ENCODE peak calls at places on chromosomes 1 and 21, in six cellular contexts. L is transverse colon, B is heart left ventricle, V is IMR-90, D is K562, J is H1. E is an unnamed sample.

GRCh38 chr1:228368801-228369607 is 37.6 kb downstream of the TRIM11 start:
- DNase-seq in L (no peak), B (peak), V (peak), D (peak), J (no peak), E (peak)

GRCh38 chr1:28437260-28437923 is 67.9 kb downstream of the PHACTR4 start:
- DNase-seq in L (peak), B (no peak), V (peak), D (no peak), J (no peak), E (no peak)

GRCh38 chr21:36783612-36784383 is 84.9 kb downstream of the SIM2 start:
- DNase-seq in L (no peak), B (no peak), V (peak), D (no peak), J (no peak), E (no peak)

GRCh38 chr1:214838351-214838750 is 235.4 kb downstream of the CENPF start:
- DNase-seq in L (no peak), B (no peak), V (peak), D (no peak), J (no peak), E (no peak)

GRCh38 chr1:219374636-219375035 is 201.0 kb downstream of the LYPLAL1 start:
- DNase-seq in L (no peak), B (no peak), V (peak), D (no peak), J (no peak), E (no peak)

GRCh38 chr1:81050390-81050789 is 750.3 kb upstream of the ADGRL2 start:
- DNase-seq in L (no peak), B (no peak), V (no peak), D (no peak), J (no peak), E (no peak)

GRCh38 chr1:4769516-4770280 is 115.3 kb downstream of the AJAP1 start:
- DNase-seq in L (no peak), B (no peak), V (no peak), D (no peak), J (no peak), E (no peak)

GRCh38 chr1:14071581-14071980 is 371.6 kb downstream of the PRDM2 start:
- DNase-seq in L (no peak), B (no peak), V (no peak), D (no peak), J (no peak), E (no peak)

GRCh38 chr1:17053685-17054410 is at the start of gene SDHB:
- DNase-seq in L (peak), B (peak), V (peak), D (peak), J (peak), E (peak)
- TF ChIP-seq POLR2A in L (peak), B (peak), V (peak), D (peak), J (no peak), E (peak)

DNA sequence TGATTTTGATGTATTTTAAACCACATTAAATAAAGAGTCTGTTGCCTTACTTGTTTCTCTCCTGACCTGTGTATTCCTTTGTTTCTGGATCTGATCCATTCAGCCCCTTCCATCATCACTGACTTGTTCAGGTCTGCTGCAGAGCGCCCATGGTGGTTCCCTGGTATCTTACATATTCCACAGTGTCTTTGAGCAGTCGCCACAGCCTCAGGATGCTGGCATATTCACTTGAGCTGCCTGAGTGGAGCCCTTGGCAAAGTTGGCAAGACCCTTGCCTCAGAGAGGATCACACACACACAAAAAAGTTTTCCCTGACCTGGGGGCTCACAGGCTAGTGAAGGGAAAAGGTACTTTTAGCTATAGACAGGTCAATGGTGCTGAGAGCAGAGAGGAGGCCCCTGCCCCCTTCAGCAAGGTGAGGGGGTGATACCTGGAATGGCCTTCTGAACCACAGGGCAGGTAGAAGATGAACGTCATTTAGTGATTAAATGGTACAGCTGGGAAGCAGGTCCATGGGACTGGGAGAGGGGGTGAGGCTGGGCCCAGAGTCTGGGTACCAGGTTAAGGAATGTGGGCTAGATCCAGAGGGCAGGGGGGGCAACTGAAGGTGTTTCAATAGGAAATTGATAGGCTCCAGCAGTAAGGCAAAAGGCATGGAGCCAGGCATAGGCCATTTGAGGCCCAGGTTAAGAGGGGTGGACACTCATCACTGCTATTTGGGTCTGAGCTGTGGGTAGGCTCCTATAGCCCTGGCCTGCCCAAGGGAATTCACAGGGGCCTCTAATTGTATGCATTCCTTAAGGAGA is 2.0 kb upstream of the CCDC28B start:
- DNase-seq in L (no peak), B (no peak), V (no peak), D (no peak), J (no peak), E (no peak)
- TF ChIP-seq POLR2A in L (no peak), B (no peak), V (no peak), D (peak), J (peak), E (no peak)

DNA sequence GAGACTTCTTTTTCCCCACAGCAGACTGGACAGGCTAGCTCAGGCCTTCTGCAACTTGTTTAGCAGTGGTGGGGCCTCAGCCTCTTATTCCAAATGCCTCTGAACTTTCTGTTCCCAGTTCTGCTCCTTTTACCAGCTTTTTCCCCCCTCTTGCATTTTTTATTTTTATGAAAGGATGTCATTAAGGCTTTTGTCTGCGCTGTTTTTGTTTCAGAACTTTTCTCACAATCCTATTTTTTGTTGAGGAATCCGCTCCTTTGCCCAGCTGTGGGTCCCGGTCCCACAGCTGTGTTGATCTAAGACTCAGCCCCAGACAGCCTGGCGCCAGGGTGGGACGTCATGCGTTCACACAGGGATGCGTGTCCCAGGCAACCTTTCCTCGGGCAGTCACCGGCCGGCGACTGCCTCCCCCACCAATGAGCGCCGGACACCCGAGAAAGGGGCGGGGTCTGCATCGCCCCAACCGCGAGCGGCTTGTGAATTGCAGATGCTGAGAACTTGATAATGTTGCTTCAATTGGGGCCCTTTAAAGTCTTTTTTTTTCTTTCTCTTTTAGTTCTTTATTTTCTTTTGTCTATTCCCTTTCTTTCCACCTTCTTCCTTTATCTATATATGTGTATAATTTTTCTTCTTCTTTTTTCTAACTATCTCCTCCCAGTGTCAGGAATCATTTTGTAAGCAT is 3.0 kb upstream of the ID3 start:
- DNase-seq in L (peak), B (peak), V (peak), D (peak), J (peak), E (peak)
- TF ChIP-seq POLR2A in L (peak), B (peak), V (peak), D (peak), J (no peak), E (no peak)

GRCh38 chr21:45258476-45258875 is 29.2 kb downstream of the POFUT2 start:
- DNase-seq in L (no peak), B (no peak), V (no peak), D (no peak), J (peak), E (no peak)

GRCh38 chr21:45261093-45261492 is 26.6 kb downstream of the POFUT2 start:
- DNase-seq in L (no peak), B (no peak), V (no peak), D (no peak), J (peak), E (no peak)

GRCh38 chr21:45257673-45258341 is 29.9 kb downstream of the POFUT2 start:
- DNase-seq in L (no peak), B (no peak), V (no peak), D (no peak), J (peak), E (no peak)

GRCh38 chr21:45260191-45260795 is 27.4 kb downstream of the POFUT2 start:
- DNase-seq in L (no peak), B (no peak), V (no peak), D (no peak), J (peak), E (no peak)

GRCh38 chr21:45259206-45259795 is 28.4 kb downstream of the POFUT2 start:
- DNase-seq in L (no peak), B (no peak), V (no peak), D (no peak), J (peak), E (no peak)
- TF ChIP-seq POLR2A in L (no peak), B (no peak), V (no peak), D (no peak), J (no peak), E (no peak)

DNA sequence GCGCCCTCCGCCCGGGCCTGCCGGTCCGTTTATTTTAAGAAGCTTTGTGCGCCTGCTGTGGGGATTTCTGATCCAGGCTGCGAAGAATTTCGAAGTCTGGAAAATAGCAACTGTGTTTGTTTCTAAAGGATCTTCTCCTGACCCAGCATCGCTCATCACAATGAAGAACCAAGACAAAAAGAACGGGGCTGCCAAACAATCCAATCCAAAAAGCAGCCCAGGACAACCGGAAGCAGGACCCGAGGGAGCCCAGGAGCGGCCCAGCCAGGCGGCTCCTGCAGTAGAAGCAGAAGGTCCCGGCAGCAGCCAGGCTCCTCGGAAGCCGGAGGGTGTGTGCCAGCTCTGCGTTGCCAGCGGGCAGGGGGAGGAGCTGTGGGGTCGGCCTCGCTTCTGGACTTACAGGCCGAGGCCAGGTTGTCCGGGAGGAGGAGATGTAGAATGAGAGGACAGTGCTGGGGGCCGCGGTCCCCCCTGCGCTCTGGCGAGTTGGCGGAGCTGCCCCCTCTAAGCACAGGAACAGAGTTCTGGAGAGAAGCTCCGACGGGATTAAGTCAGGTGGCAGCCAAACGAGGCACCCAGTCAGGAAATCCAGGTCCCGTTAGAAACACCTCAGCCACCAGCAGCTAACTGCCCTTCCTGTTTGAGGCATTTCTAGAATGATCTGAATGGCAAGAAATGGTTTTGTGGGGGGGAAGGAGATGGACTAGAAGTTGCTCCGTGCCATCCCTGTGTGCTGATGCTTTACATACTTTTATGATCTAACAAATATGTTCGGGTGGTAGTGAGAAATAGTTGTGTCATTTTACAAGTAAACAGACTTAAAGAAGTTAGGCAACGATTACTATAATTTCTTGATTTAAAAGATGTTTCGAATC is 948 bp downstream of the TXLNA start:
- DNase-seq in L (peak), B (peak), V (peak), D (peak), J (peak), E (peak)
- TF ChIP-seq POLR2A in L (no peak), B (no peak), V (no peak), D (no peak), J (no peak), E (no peak)

GRCh38 chr21:44681152-44681551 is 811 bp downstream of the KRTAP12-1 start:
- DNase-seq in L (no peak), B (no peak), V (no peak), D (no peak), J (no peak), E (no peak)
- TF ChIP-seq POLR2A in L (no peak), B (no peak), V (no peak), D (no peak), J (no peak), E (no peak)

DNA sequence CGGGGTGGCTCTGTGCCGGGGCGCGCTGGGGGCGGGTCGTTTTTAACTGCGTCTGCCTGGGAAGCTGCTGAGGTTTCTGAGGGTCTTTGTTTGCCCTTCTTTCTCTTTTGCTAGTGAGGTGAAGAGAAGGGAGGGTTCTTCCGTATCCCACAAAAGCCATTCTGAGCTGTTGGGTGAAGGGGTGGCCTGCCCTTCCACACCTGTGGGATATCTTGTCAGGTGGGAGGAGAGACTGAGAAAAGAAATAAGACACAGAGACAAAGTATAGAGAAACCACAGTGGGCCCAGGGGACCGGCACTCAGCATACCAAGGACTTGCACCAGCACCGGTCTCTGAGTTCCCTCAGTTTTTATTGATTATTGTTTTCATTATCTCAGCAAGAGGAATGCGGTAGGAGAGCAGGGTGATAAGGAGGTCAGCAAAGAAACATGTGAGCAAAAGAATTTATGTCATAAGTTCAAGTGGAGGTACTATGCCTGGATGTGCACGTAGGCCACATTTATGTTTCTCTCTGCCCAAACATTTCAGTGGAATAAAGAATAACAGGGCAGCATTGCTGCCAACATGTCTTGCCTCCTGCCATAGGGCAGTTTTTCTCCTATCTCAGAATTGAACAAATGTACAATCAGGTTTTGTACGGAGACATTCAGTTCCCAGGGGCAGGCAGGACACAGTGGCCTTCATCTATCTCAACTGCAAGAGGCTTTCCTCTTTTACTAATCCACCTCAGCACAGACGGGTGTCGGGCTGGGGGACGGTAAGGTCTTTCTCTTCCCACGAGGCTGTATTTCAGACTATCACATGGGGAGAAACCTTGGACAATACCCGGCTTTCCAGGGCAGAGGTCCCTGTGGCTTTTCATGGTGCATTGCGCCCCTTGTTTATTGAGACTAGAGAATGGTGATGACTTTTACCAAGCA is 966 bp downstream of the PGBD2 start:
- DNase-seq in L (no peak), B (no peak), V (peak), D (no peak), J (no peak), E (peak)
- TF ChIP-seq POLR2A in L (no peak), B (no peak), V (peak), D (no peak), J (peak), E (no peak)

GRCh38 chr1:157115851-157116734 is 16.5 kb upstream of the ETV3L start:
- DNase-seq in L (no peak), B (no peak), V (no peak), D (no peak), J (peak), E (no peak)

GRCh38 chr1:157114183-157115121 is 14.8 kb upstream of the ETV3L start:
- DNase-seq in L (no peak), B (peak), V (no peak), D (no peak), J (peak), E (no peak)

GRCh38 chr1:157116735-157117103 is 17.1 kb upstream of the ETV3L start:
- DNase-seq in L (no peak), B (no peak), V (no peak), D (no peak), J (no peak), E (no peak)

GRCh38 chr1:157113631-157114030 is 14.0 kb upstream of the ETV3L start:
- DNase-seq in L (no peak), B (no peak), V (no peak), D (no peak), J (no peak), E (no peak)

DNA sequence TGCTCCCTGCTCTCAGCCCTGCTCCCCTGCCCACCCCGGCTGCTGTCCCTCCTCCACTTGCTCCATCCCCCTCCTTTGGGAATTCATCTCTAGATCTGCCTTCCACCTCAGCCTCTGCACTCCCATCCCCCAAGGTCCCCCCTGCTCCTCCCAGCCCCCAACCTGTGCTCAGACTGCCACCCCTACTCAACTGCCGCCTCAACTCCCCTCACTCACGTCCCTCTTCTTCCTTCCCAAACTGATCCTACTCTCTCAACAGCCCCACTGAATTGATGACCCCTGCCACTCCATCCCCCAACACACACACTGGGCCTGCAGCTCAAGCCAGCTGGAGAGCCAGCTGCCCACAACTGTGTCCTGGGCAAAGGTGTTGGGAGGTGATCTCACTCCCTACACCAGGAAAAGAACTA is 15.8 kb upstream of the ETV3L start:
- DNase-seq in L (no peak), B (no peak), V (no peak), D (no peak), J (peak), E (no peak)
- TF ChIP-seq POLR2A in L (no peak), B (no peak), V (no peak), D (no peak), J (no peak), E (no peak)